ENCODE peak calls at places on chromosomes 4 and X, in five cellular contexts. V is GM20000, G is Calu3, Q is SK-N-SH, N is heart left ventricle. Y is an unnamed sample.

GRCh38 chr4:5568336-5568735 is 140.0 kb downstream of the EVC2 start:
- DNase-seq in V (no peak), G (no peak), Q (no peak), N (no peak), Y (no peak)

GRCh38 chr4:95129708-95130343 is 372.1 kb downstream of the BMPR1B start:
- DNase-seq in V (no peak), G (peak; percentile 59), Q (no peak), N (no peak), Y (no peak)

GRCh38 chrX:73850124-73851013 is 287.4 kb downstream of the CHIC1 start:
- DNase-seq in V (peak; percentile 9), G (peak; percentile 36), Q (peak; percentile 44), N (peak; percentile 46), Y (peak; percentile 29)

GRCh38 chrX:15349046-15349445 is 13.7 kb upstream of the PIGA start:
- DNase-seq in V (peak; percentile 21), G (peak; percentile 37), Q (peak; percentile 62), N (peak; percentile 34), Y (peak; percentile 51)

GRCh38 chr4:138259801-138260200 is 17.7 kb upstream of the SLC7A11 start:
- DNase-seq in V (no peak), G (no peak), Q (no peak), N (no peak), Y (no peak)

GRCh38 chr4:66852843-66853242 is 692.5 kb downstream of the CENPC start:
- DNase-seq in V (no peak), G (no peak), Q (no peak), N (no peak), Y (no peak)

GRCh38 chr4:10926025-10926424 is 241.5 kb upstream of the CLNK start:
- DNase-seq in V (no peak), G (no peak), Q (no peak), N (no peak), Y (no peak)

GRCh38 chr4:115119804-115120352 is 6.5 kb upstream of the NDST4 start:
- DNase-seq in V (no peak), G (no peak), Q (no peak), N (no peak), Y (no peak)

GRCh38 chrX:140503714-140504351 is 1.0 kb downstream of the SOX3 start:
- DNase-seq in V (peak; percentile 17), G (no peak), Q (peak; percentile 57), N (no peak), Y (no peak)

GRCh38 chr4:183348136-183348535 is 25.9 kb upstream of the CLDN24 start:
- DNase-seq in V (no peak), G (no peak), Q (no peak), N (no peak), Y (no peak)

GRCh38 chrX:57741107-57741506 is 61.0 kb upstream of the NLRP2B start:
- DNase-seq in V (no peak), G (no peak), Q (no peak), N (no peak), Y (no peak)

GRCh38 chr4:143186202-143186601 is 1.5 kb downstream of the USP38 start:
- DNase-seq in V (no peak), G (no peak), Q (no peak), N (no peak), Y (no peak)

GRCh38 chr4:183443609-183444148 is 757 bp upstream of the CDKN2AIP start:
- DNase-seq in V (no peak), G (no peak), Q (no peak), N (no peak), Y (no peak)

GRCh38 chrX:78796916-78797315 is 49.4 kb downstream of the LPAR4 start:
- DNase-seq in V (no peak), G (no peak), Q (no peak), N (no peak), Y (no peak)

GRCh38 chr4:27684501-27685077 is 823.9 kb downstream of the STIM2 start:
- DNase-seq in V (peak; percentile 21), G (peak; percentile 57), Q (peak; percentile 15), N (peak; percentile 32), Y (peak; percentile 10)

GRCh38 chrX:104721854-104722253 is 155.9 kb downstream of the IL1RAPL2 start:
- DNase-seq in V (no peak), G (no peak), Q (no peak), N (no peak), Y (no peak)

GRCh38 chrX:54181196-54181953 is 1.7 kb downstream of the FAM120C start:
- DNase-seq in V (no peak), G (no peak), Q (no peak), N (no peak), Y (no peak)

GRCh38 chr4:69782651-69783310 is 22.4 kb upstream of the SULT1B1 start:
- DNase-seq in V (no peak), G (no peak), Q (peak; percentile 1), N (no peak), Y (no peak)

DNA sequence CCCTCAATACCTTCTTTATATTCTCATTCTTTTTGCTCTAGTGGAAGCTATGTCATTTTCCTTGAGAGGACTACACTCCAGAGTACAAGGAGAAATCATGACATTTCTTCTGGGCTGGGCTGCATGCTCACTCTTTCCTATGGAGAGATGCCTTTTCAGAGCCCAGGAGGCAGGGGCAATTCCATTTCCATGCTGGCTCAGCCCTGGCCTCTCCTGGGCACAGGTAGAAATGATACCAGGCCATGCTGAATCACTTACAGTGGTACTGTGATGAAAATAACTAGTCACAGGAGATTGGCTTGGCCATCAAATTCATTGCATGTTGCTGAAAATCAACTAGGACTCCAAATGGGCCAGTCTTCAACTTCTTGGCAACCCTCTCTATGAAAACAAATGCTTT is 34.0 kb upstream of the PPARGC1A start:
- DNase-seq in V (no peak), G (peak; percentile 9), Q (no peak), N (no peak), Y (no peak)
- TF ChIP-seq CTCF in V (no peak), G (no peak), Q (no peak), N (no peak), Y (no peak)

DNA sequence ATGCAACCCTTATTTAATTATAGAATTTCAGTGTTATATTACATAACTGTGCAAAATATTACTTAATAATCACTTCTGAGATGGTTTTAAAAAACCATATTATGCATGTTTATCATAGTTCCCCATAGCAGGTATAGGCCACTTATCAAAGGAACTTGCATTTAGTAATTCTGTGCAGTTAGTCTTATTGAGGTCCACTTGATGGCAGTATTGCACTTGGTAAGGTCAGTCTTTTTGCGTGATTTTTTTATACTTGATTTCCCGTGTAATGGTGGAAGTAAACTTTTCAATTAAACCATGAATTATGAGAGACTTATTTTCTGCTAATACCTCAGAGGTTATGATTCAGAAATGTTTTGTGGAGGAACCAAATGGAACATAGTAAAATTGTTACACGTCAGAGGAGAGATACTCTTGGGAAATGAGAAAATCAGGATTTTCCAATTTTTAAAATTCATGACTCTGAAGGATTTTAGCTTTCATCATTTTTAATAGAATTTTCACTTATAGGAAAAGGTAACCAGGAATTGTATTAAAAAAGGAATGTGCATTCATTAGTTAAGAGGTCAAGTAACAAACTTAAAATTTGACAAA is 230.0 kb downstream of the CCSER1 start:
- DNase-seq in V (peak; percentile 9), G (no peak), Q (peak; percentile 47), N (no peak), Y (peak; percentile 14)
- TF ChIP-seq CTCF in V (no peak), G (peak; percentile 42), Q (peak; percentile 78), N (peak; percentile 42), Y (peak; percentile 36)

GRCh38 chr4:55635760-55636621 is at the start of gene NMU:
- DNase-seq in V (peak; percentile 63), G (peak; percentile 60), Q (peak; percentile 87), N (peak; percentile 40), Y (peak; percentile 68)
- TF ChIP-seq CTCF in V (no peak), G (no peak), Q (no peak), N (no peak), Y (peak; percentile 42)

GRCh38 chr4:90030953-90031352 is 96.2 kb upstream of the CCSER1 start:
- DNase-seq in V (no peak), G (peak; percentile 13), Q (no peak), N (no peak), Y (no peak)
- TF ChIP-seq CTCF in V (no peak), G (no peak), Q (peak; percentile 14), N (no peak), Y (no peak)

DNA sequence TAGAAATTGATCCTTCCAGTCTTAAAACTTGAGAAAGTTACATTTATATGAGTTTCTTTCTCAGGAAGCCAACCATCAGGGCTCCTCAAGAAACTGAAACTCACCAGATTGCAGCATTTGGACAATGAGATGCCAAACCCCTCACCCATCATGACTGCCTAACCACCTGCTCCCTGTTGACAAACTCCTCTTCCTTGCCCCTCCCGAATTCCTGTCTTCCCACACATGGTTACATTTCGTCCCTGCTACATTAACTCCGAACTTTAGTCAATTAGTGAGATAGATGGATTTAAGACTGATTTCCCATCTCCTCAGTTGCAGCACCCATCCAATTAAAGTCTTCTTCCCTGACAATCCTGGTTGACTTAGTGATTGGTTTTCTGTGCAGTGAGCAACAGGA is 118.7 kb downstream of the ZNF330 start:
- DNase-seq in V (no peak), G (no peak), Q (no peak), N (no peak), Y (no peak)
- TF ChIP-seq CTCF in V (no peak), G (no peak), Q (no peak), N (no peak), Y (no peak)

DNA sequence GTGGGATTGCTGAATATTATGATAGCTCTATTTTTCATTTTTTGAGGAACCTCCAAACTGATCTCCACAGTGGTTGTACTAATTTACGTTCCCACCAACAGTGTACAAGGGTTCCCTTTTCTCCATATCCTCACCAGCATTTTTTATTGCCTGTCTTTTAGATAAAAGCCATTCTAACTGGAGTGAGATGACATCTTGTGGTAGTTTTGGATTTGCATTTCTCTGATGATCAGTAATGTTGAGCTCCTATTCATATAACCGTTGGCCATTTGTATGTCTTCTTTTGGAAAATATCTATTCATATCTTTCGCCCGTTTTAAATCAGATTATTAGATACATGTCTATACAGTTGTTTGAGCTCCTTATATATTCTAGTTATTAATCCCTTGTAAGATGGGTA is 101.8 kb downstream of the RASGEF1B start:
- DNase-seq in V (no peak), G (no peak), Q (no peak), N (no peak), Y (no peak)
- TF ChIP-seq CTCF in V (no peak), G (no peak), Q (no peak), N (no peak), Y (no peak)

GRCh38 chr4:6893449-6894085 is 16.1 kb upstream of the TBC1D14 start:
- DNase-seq in V (no peak), G (no peak), Q (no peak), N (no peak), Y (no peak)

GRCh38 chr4:6891436-6892170 is 18.0 kb upstream of the TBC1D14 start:
- DNase-seq in V (no peak), G (no peak), Q (no peak), N (no peak), Y (no peak)

GRCh38 chr4:6894086-6894478 is 15.5 kb upstream of the TBC1D14 start:
- DNase-seq in V (no peak), G (no peak), Q (no peak), N (no peak), Y (no peak)

GRCh38 chr4:6892909-6893202 is 16.8 kb upstream of the TBC1D14 start:
- DNase-seq in V (no peak), G (no peak), Q (no peak), N (no peak), Y (no peak)

GRCh38 chr4:6892190-6892908 is 17.3 kb upstream of the TBC1D14 start:
- DNase-seq in V (peak; percentile 55), G (no peak), Q (no peak), N (peak; percentile 59), Y (peak; percentile 37)
- TF ChIP-seq CTCF in V (no peak), G (no peak), Q (no peak), N (no peak), Y (peak; percentile 14)